ENCODE peak calls at places on chromosome 10, in eight cellular contexts. T is ecto neural progenitor cell; M is CD8-positive, alpha-beta T cell; D is NCI-H1930; N is HCT116; S is HT1080; F is KBM-7; E is left cardiac atrium. G is an unnamed sample.

GRCh38 chr10:130396044-130396443 is 259.9 kb downstream of the GLRX3 start:
- DNase-seq in M (no peak), T (peak; percentile 16), E (no peak), S (no peak), F (no peak), N (no peak), D (no peak), G (no peak)

GRCh38 chr10:9342865-9343450 is 1288.5 kb downstream of the GATA3 start:
- DNase-seq in D (no peak), E (no peak), N (no peak), S (peak; percentile 33), T (no peak), F (peak; percentile 45), M (no peak), G (peak; percentile 2)

GRCh38 chr10:103888113-103888841 is 29.7 kb downstream of the STN1 start:
- DNase-seq in M (no peak), T (no peak), N (peak; percentile 61), F (peak; percentile 67), D (no peak), S (peak; percentile 85), E (peak; percentile 79), G (peak; percentile 82)

GRCh38 chr10:103776878-103777591 is 78.3 kb downstream of the SH3PXD2A start:
- DNase-seq in D (no peak), N (no peak), S (no peak), M (no peak), T (no peak), F (no peak), E (peak; percentile 71), G (no peak)

GRCh38 chr10:7484456-7485266 is 73.8 kb upstream of the SFMBT2 start:
- DNase-seq in S (no peak), D (no peak), M (peak; percentile 39), T (no peak), E (no peak), N (no peak), F (no peak), G (no peak)

GRCh38 chr10:78290131-78290750 is 256.6 kb downstream of the RPS24 start:
- DNase-seq in F (no peak), N (no peak), E (no peak), T (no peak), S (peak; percentile 20), M (no peak), D (no peak), G (no peak)

GRCh38 chr10:43979551-43979950 is 330.9 kb upstream of the ZNF32 start:
- DNase-seq in E (no peak), S (no peak), M (no peak), F (no peak), T (no peak), N (no peak), D (no peak), G (no peak)

GRCh38 chr10:72895236-72895850 is 1.8 kb downstream of the OIT3 start:
- DNase-seq in E (no peak), D (no peak), T (no peak), S (no peak), F (no peak), M (no peak), N (no peak), G (no peak)

GRCh38 chr10:132684164-132684891 is 101.6 kb downstream of the NKX6-2 start:
- DNase-seq in F (no peak), T (no peak), S (peak; percentile 92), D (no peak), M (no peak), E (no peak), N (no peak), G (peak; percentile 10)

GRCh38 chr10:4385491-4385890 is 440.5 kb upstream of the AKR1E2 start:
- DNase-seq in F (no peak), E (no peak), M (no peak), N (no peak), T (no peak), S (no peak), D (no peak), G (no peak)

GRCh38 chr10:76150139-76150885 is 718.9 kb downstream of the LRMDA start:
- DNase-seq in M (no peak), F (no peak), T (peak; percentile 70), E (no peak), S (no peak), N (no peak), D (no peak), G (no peak)

GRCh38 chr10:5466451-5466996 is 32.8 kb downstream of the CALML5 start:
- DNase-seq in F (peak; percentile 28), T (no peak), N (no peak), D (no peak), E (no peak), S (peak; percentile 31), M (no peak), G (peak; percentile 59)

GRCh38 chr10:36441557-36441956 is 683.8 kb upstream of the ANKRD30A start:
- DNase-seq in S (no peak), M (no peak), D (no peak), T (no peak), E (peak; percentile 46), N (no peak), F (no peak), G (no peak)

GRCh38 chr10:677750-678661 is 11.5 kb downstream of the DIP2C start:
- DNase-seq in M (no peak), S (no peak), F (no peak), D (no peak), N (no peak), T (no peak), E (no peak), G (no peak)

GRCh38 chr10:74021248-74022055 is 23.5 kb downstream of the VCL start:
- DNase-seq in E (no peak), M (no peak), T (no peak), S (no peak), D (no peak), F (no peak), N (no peak), G (no peak)

GRCh38 chr10:17145239-17145638 is 15.6 kb upstream of the CUBN start:
- DNase-seq in M (no peak), D (no peak), E (no peak), F (no peak), S (no peak), T (no peak), N (no peak), G (no peak)

GRCh38 chr10:26274391-26274790 is 57.8 kb downstream of the GAD2 start:
- DNase-seq in T (no peak), E (no peak), M (no peak), D (no peak), S (no peak), F (no peak), N (no peak), G (no peak)

GRCh38 chr10:126673565-126673964 is 3.1 kb upstream of the C10orf90 start:
- DNase-seq in T (no peak), F (no peak), M (no peak), S (no peak), E (no peak), N (no peak), D (no peak), G (no peak)

GRCh38 chr10:89338717-89339116 is 10.9 kb downstream of the IFIT3 start:
- DNase-seq in S (no peak), F (no peak), M (no peak), E (no peak), D (no peak), N (no peak), T (no peak), G (no peak)

GRCh38 chr10:121188005-121188404 is 336.8 kb downstream of the WDR11 start:
- DNase-seq in S (no peak), M (no peak), D (no peak), T (no peak), E (no peak), F (no peak), N (no peak), G (no peak)

GRCh38 chr10:96218826-96219225 is 52.5 kb downstream of the BLNK start:
- DNase-seq in D (no peak), F (no peak), N (no peak), M (no peak), T (no peak), E (no peak), S (no peak), G (no peak)

GRCh38 chr10:30591249-30591670 is 38.3 kb downstream of the LYZL2 start:
- DNase-seq in N (peak; percentile 37), M (no peak), F (peak; percentile 64), T (peak; percentile 56), S (peak; percentile 33), D (peak; percentile 25), E (peak; percentile 25), G (peak; percentile 51)

GRCh38 chr10:90813592-90814365 is 44.1 kb downstream of the HTR7 start:
- DNase-seq in E (no peak), S (peak; percentile 4), D (no peak), F (no peak), N (no peak), T (no peak), M (no peak), G (no peak)

GRCh38 chr10:10831085-10831484 is 186.6 kb upstream of the CELF2 start:
- DNase-seq in F (no peak), T (no peak), E (peak; percentile 73), N (no peak), S (peak; percentile 70), D (no peak), M (no peak), G (no peak)

GRCh38 chr10:79463578-79464496 is 18.4 kb upstream of the ZCCHC24 start:
- DNase-seq in S (no peak), F (no peak), D (no peak), N (no peak), T (no peak), M (no peak), E (peak; percentile 44), G (no peak)

GRCh38 chr10:124285587-124286527 is 132.9 kb downstream of the OAT start:
- DNase-seq in F (no peak), N (no peak), S (no peak), T (no peak), E (no peak), D (no peak), M (no peak), G (no peak)

GRCh38 chr10:128898916-128899195 is 568.2 kb upstream of the MGMT start:
- DNase-seq in M (no peak), N (no peak), E (no peak), S (no peak), F (no peak), T (no peak), D (no peak), G (no peak)

GRCh38 chr10:32004161-32004591 is 52.0 kb downstream of the KIF5B start:
- DNase-seq in E (no peak), M (no peak), N (no peak), T (no peak), F (no peak), S (no peak), D (no peak), G (no peak)

GRCh38 chr10:30748152-30748845 is 118.7 kb upstream of the LYZL2 start:
- DNase-seq in T (no peak), D (no peak), S (no peak), N (no peak), F (no peak), M (no peak), E (no peak), G (no peak)

GRCh38 chr10:97200616-97201015 is 14.9 kb upstream of the SLIT1 start:
- DNase-seq in N (no peak), E (no peak), T (no peak), F (peak; percentile 53), S (peak; percentile 6), D (no peak), M (no peak), G (no peak)

GRCh38 chr10:64219271-64220025 is 698.2 kb downstream of the REEP3 start:
- DNase-seq in S (no peak), T (no peak), D (no peak), M (no peak), N (no peak), E (no peak), F (peak; percentile 4), G (no peak)

GRCh38 chr10:2791774-2792443 is 275.4 kb upstream of the PFKP start:
- DNase-seq in M (no peak), N (no peak), T (no peak), S (no peak), F (no peak), E (no peak), D (no peak), G (no peak)

GRCh38 chr10:125514206-125515162 is 168.5 kb downstream of the TEX36 start:
- DNase-seq in D (no peak), T (no peak), N (no peak), F (no peak), M (no peak), E (no peak), S (no peak), G (no peak)

GRCh38 chr10:3532644-3533043 is 252.4 kb downstream of the KLF6 start:
- DNase-seq in F (no peak), S (peak; percentile 76), N (peak; percentile 23), E (no peak), T (no peak), D (no peak), M (no peak), G (peak; percentile 73)